ENCODE peak calls at places on chromosome X, in nine cellular contexts. H, Q, Y, W, U, N, X, C and A are unnamed samples.

GRCh38 chrX:135086197-135086854 is 34.0 kb downstream of the ETDB start:
- DNase-seq in U (peak), W (peak), Y (no peak), H (peak), Q (peak), N (no peak), X (no peak), C (no peak), A (peak)

GRCh38 chrX:115065304-115065703 is 47.9 kb upstream of the IL13RA2 start:
- DNase-seq in Q (no peak), Y (no peak), C (no peak), X (no peak), W (no peak), H (no peak), U (no peak), N (no peak), A (no peak)

GRCh38 chrX:116246261-116246660 is 75.7 kb downstream of the AGTR2 start:
- DNase-seq in H (no peak), X (no peak), Q (no peak), Y (no peak), N (no peak), W (no peak), U (no peak), C (no peak), A (no peak)

GRCh38 chrX:15749642-15750610 is 11.9 kb downstream of the CA5B start:
- DNase-seq in C (peak), Y (no peak), X (no peak), U (no peak), H (no peak), N (peak), W (peak), Q (peak), A (no peak)

GRCh38 chrX:9682456-9682855 is 83.2 kb downstream of the GPR143 start:
- DNase-seq in Y (no peak), N (no peak), W (no peak), C (no peak), H (no peak), U (no peak), Q (peak), X (no peak), A (peak)

GRCh38 chrX:93319604-93320003 is 353.8 kb downstream of the NAP1L3 start:
- DNase-seq in U (no peak), Y (no peak), N (no peak), X (no peak), Q (no peak), C (no peak), H (no peak), W (no peak), A (no peak)

GRCh38 chrX:50198348-50198747 is 2.5 kb downstream of the AKAP4 start:
- DNase-seq in C (no peak), U (no peak), X (no peak), H (no peak), Q (no peak), N (no peak), W (no peak), Y (no peak), A (peak)

GRCh38 chrX:47619486-47620302 is at the start of gene SYN1:
- DNase-seq in C (peak), N (peak), W (peak), Y (peak), X (peak), H (peak), Q (peak), U (peak), A (peak)

GRCh38 chrX:119784747-119785446 is 6.5 kb downstream of the RPL39 start:
- DNase-seq in U (no peak), N (peak), Q (peak), C (peak), H (peak), X (no peak), Y (no peak), W (peak), A (peak)

GRCh38 chrX:154020500-154021115 is 906 bp upstream of the IRAK1 start:
- DNase-seq in Y (no peak), U (peak), H (no peak), Q (peak), N (no peak), X (no peak), C (no peak), W (no peak), A (no peak)

GRCh38 chrX:150504399-150505186 is 63.8 kb upstream of the MTM1 start:
- DNase-seq in U (no peak), Y (no peak), Q (no peak), C (no peak), X (no peak), H (no peak), W (no peak), N (no peak), A (no peak)

GRCh38 chrX:136747003-136747986 is 33.4 kb downstream of the ARHGEF6 start:
- DNase-seq in Y (no peak), W (peak), U (no peak), C (no peak), N (no peak), H (no peak), X (no peak), Q (no peak), A (no peak)

GRCh38 chrX:110180928-110181310 is 137.0 kb downstream of the AMMECR1 start:
- DNase-seq in N (no peak), C (no peak), W (no peak), H (no peak), X (no peak), Q (peak), Y (no peak), U (no peak), A (no peak)

GRCh38 chrX:115183980-115184379 is 5.2 kb upstream of the RBMXL3 start:
- DNase-seq in W (no peak), N (no peak), H (no peak), U (no peak), Q (peak), Y (no peak), C (no peak), X (no peak), A (no peak)

GRCh38 chrX:85084770-85085393 is 81.2 kb downstream of the APOOL start:
- DNase-seq in U (peak), C (no peak), W (peak), H (peak), Y (no peak), X (no peak), N (no peak), Q (peak), A (peak)

GRCh38 chrX:135327299-135327698 is 18.0 kb downstream of the ETDC start:
- DNase-seq in W (no peak), N (no peak), H (no peak), X (no peak), C (no peak), U (no peak), Y (no peak), Q (peak), A (no peak)

GRCh38 chrX:75786290-75786689 is 1.2 kb upstream of the MAGEE2 start:
- DNase-seq in X (no peak), U (no peak), H (no peak), Y (no peak), C (no peak), Q (no peak), N (no peak), W (no peak), A (no peak)

GRCh38 chrX:39935414-39936064 is 162.2 kb downstream of the BCOR start:
- DNase-seq in U (no peak), X (no peak), Y (no peak), Q (no peak), H (no peak), W (no peak), N (no peak), C (no peak), A (peak)

GRCh38 chrX:15382809-15383208 is 1.4 kb downstream of the VEGFD start:
- DNase-seq in C (no peak), X (no peak), Q (no peak), N (no peak), W (no peak), U (no peak), Y (no peak), H (no peak), A (no peak)

GRCh38 chrX:155632424-155633100 is 19.8 kb upstream of the TMLHE start:
- DNase-seq in Q (peak), C (no peak), H (peak), W (no peak), U (no peak), Y (no peak), X (no peak), N (no peak), A (no peak)

GRCh38 chrX:107684956-107685385 is 56.7 kb downstream of the PRPS1 start:
- DNase-seq in X (no peak), C (peak), U (no peak), Q (no peak), W (no peak), Y (no peak), H (no peak), N (no peak), A (peak)

GRCh38 chrX:40867352-40867751 is 132.0 kb upstream of the MED14 start:
- DNase-seq in H (no peak), N (no peak), U (no peak), W (no peak), Y (no peak), X (no peak), Q (no peak), C (no peak), A (peak)